ENCODE peak calls at places on chromosomes 4 and X, in nine cellular contexts. One of them, this sample, is unnamed.

GRCh38 chrX:68699960-68700746 is 52.7 kb downstream of the STARD8 start:
- DNase-seq in GM04504: peak; percentile 11
- DNase-seq in head of caudate nucleus: no peak
- DNase-seq in stimulated activated CD8-positive, alpha-beta memory T cell treated with anti-CD3 and anti-CD28 coated beads, Interleukin-15, amount 100 ng/mL, for 24 hours: no peak
- DNase-seq in activated CD4-positive, CD25-positive, alpha-beta regulatory T cell treated with anti-CD3 and anti-CD28 coated beads, Interleukin-2, amount 50 U/mL, for 72 hours: no peak
- DNase-seq in HFFc6: peak; percentile 43
- DNase-seq in retinal pigment epithelial cell: no peak
- DNase-seq in iris pigment epithelial cell: no peak
- DNase-seq in activated CD8-positive, alpha-beta memory T cell treated with anti-CD3 and anti-CD28 coated beads for 48 hours: no peak
- DNase-seq in this sample: no peak

GRCh38 chrX:37423864-37424569 is 74.9 kb downstream of the PRRG1 start:
- DNase-seq in activated CD8-positive, alpha-beta memory T cell treated with anti-CD3 and anti-CD28 coated beads for 48 hours: no peak
- DNase-seq in iris pigment epithelial cell: peak; percentile 33
- DNase-seq in activated CD4-positive, CD25-positive, alpha-beta regulatory T cell treated with anti-CD3 and anti-CD28 coated beads, Interleukin-2, amount 50 U/mL, for 72 hours: no peak
- DNase-seq in stimulated activated CD8-positive, alpha-beta memory T cell treated with anti-CD3 and anti-CD28 coated beads, Interleukin-15, amount 100 ng/mL, for 24 hours: no peak
- DNase-seq in GM04504: no peak
- DNase-seq in HFFc6: peak; percentile 18
- DNase-seq in head of caudate nucleus: no peak
- DNase-seq in retinal pigment epithelial cell: peak; percentile 21
- DNase-seq in this sample: no peak

GRCh38 chr4:159193256-159193655 is 90.4 kb downstream of the RAPGEF2 start:
- DNase-seq in iris pigment epithelial cell: no peak
- DNase-seq in HFFc6: no peak
- DNase-seq in head of caudate nucleus: no peak
- DNase-seq in stimulated activated CD8-positive, alpha-beta memory T cell treated with anti-CD3 and anti-CD28 coated beads, Interleukin-15, amount 100 ng/mL, for 24 hours: no peak
- DNase-seq in activated CD4-positive, CD25-positive, alpha-beta regulatory T cell treated with anti-CD3 and anti-CD28 coated beads, Interleukin-2, amount 50 U/mL, for 72 hours: no peak
- DNase-seq in retinal pigment epithelial cell: no peak
- DNase-seq in activated CD8-positive, alpha-beta memory T cell treated with anti-CD3 and anti-CD28 coated beads for 48 hours: no peak
- DNase-seq in GM04504: no peak
- DNase-seq in this sample: no peak

GRCh38 chr4:20773144-20773997 is 73.1 kb downstream of the PACRGL start:
- DNase-seq in activated CD4-positive, CD25-positive, alpha-beta regulatory T cell treated with anti-CD3 and anti-CD28 coated beads, Interleukin-2, amount 50 U/mL, for 72 hours: no peak
- DNase-seq in HFFc6: peak; percentile 49
- DNase-seq in stimulated activated CD8-positive, alpha-beta memory T cell treated with anti-CD3 and anti-CD28 coated beads, Interleukin-15, amount 100 ng/mL, for 24 hours: no peak
- DNase-seq in GM04504: peak; percentile 24
- DNase-seq in retinal pigment epithelial cell: peak; percentile 13
- DNase-seq in activated CD8-positive, alpha-beta memory T cell treated with anti-CD3 and anti-CD28 coated beads for 48 hours: no peak
- DNase-seq in iris pigment epithelial cell: peak; percentile 77
- DNase-seq in head of caudate nucleus: no peak
- DNase-seq in this sample: no peak

GRCh38 chr4:53706422-53707032 is 115.2 kb upstream of the LNX1 start:
- DNase-seq in iris pigment epithelial cell: peak; percentile 68
- DNase-seq in activated CD8-positive, alpha-beta memory T cell treated with anti-CD3 and anti-CD28 coated beads for 48 hours: no peak
- DNase-seq in GM04504: no peak
- DNase-seq in retinal pigment epithelial cell: no peak
- DNase-seq in head of caudate nucleus: no peak
- DNase-seq in stimulated activated CD8-positive, alpha-beta memory T cell treated with anti-CD3 and anti-CD28 coated beads, Interleukin-15, amount 100 ng/mL, for 24 hours: no peak
- DNase-seq in HFFc6: peak; percentile 66
- DNase-seq in activated CD4-positive, CD25-positive, alpha-beta regulatory T cell treated with anti-CD3 and anti-CD28 coated beads, Interleukin-2, amount 50 U/mL, for 72 hours: no peak
- DNase-seq in this sample: no peak

GRCh38 chrX:124940536-124940935 is 379.1 kb upstream of the TEX13C start:
- DNase-seq in HFFc6: no peak
- DNase-seq in activated CD4-positive, CD25-positive, alpha-beta regulatory T cell treated with anti-CD3 and anti-CD28 coated beads, Interleukin-2, amount 50 U/mL, for 72 hours: no peak
- DNase-seq in retinal pigment epithelial cell: no peak
- DNase-seq in activated CD8-positive, alpha-beta memory T cell treated with anti-CD3 and anti-CD28 coated beads for 48 hours: no peak
- DNase-seq in GM04504: no peak
- DNase-seq in iris pigment epithelial cell: no peak
- DNase-seq in head of caudate nucleus: no peak
- DNase-seq in stimulated activated CD8-positive, alpha-beta memory T cell treated with anti-CD3 and anti-CD28 coated beads, Interleukin-15, amount 100 ng/mL, for 24 hours: no peak
- DNase-seq in this sample: no peak

GRCh38 chr4:70734168-70734954 is 12.6 kb downstream of the RUFY3 start:
- DNase-seq in activated CD8-positive, alpha-beta memory T cell treated with anti-CD3 and anti-CD28 coated beads for 48 hours: no peak
- DNase-seq in head of caudate nucleus: no peak
- DNase-seq in HFFc6: peak; percentile 58
- DNase-seq in iris pigment epithelial cell: peak; percentile 77
- DNase-seq in activated CD4-positive, CD25-positive, alpha-beta regulatory T cell treated with anti-CD3 and anti-CD28 coated beads, Interleukin-2, amount 50 U/mL, for 72 hours: no peak
- DNase-seq in stimulated activated CD8-positive, alpha-beta memory T cell treated with anti-CD3 and anti-CD28 coated beads, Interleukin-15, amount 100 ng/mL, for 24 hours: no peak
- DNase-seq in retinal pigment epithelial cell: peak; percentile 51
- DNase-seq in GM04504: no peak
- DNase-seq in this sample: no peak

GRCh38 chrX:140087865-140088264 is 122.5 kb upstream of the CXorf66 start:
- DNase-seq in head of caudate nucleus: peak; percentile 6
- DNase-seq in iris pigment epithelial cell: no peak
- DNase-seq in stimulated activated CD8-positive, alpha-beta memory T cell treated with anti-CD3 and anti-CD28 coated beads, Interleukin-15, amount 100 ng/mL, for 24 hours: no peak
- DNase-seq in activated CD4-positive, CD25-positive, alpha-beta regulatory T cell treated with anti-CD3 and anti-CD28 coated beads, Interleukin-2, amount 50 U/mL, for 72 hours: no peak
- DNase-seq in retinal pigment epithelial cell: no peak
- DNase-seq in activated CD8-positive, alpha-beta memory T cell treated with anti-CD3 and anti-CD28 coated beads for 48 hours: no peak
- DNase-seq in HFFc6: no peak
- DNase-seq in GM04504: no peak
- DNase-seq in this sample: no peak

GRCh38 chrX:153336128-153336894 is 2.4 kb downstream of the ZNF275 start:
- DNase-seq in activated CD4-positive, CD25-positive, alpha-beta regulatory T cell treated with anti-CD3 and anti-CD28 coated beads, Interleukin-2, amount 50 U/mL, for 72 hours: no peak
- DNase-seq in activated CD8-positive, alpha-beta memory T cell treated with anti-CD3 and anti-CD28 coated beads for 48 hours: no peak
- DNase-seq in GM04504: no peak
- DNase-seq in HFFc6: no peak
- DNase-seq in retinal pigment epithelial cell: no peak
- DNase-seq in stimulated activated CD8-positive, alpha-beta memory T cell treated with anti-CD3 and anti-CD28 coated beads, Interleukin-15, amount 100 ng/mL, for 24 hours: no peak
- DNase-seq in iris pigment epithelial cell: no peak
- DNase-seq in head of caudate nucleus: no peak
- DNase-seq in this sample: no peak

GRCh38 chr4:125283702-125284279 is 31.0 kb upstream of the FAT4 start:
- DNase-seq in activated CD4-positive, CD25-positive, alpha-beta regulatory T cell treated with anti-CD3 and anti-CD28 coated beads, Interleukin-2, amount 50 U/mL, for 72 hours: no peak
- DNase-seq in head of caudate nucleus: no peak
- DNase-seq in retinal pigment epithelial cell: no peak
- DNase-seq in GM04504: peak; percentile 8
- DNase-seq in HFFc6: peak; percentile 3
- DNase-seq in stimulated activated CD8-positive, alpha-beta memory T cell treated with anti-CD3 and anti-CD28 coated beads, Interleukin-15, amount 100 ng/mL, for 24 hours: no peak
- DNase-seq in activated CD8-positive, alpha-beta memory T cell treated with anti-CD3 and anti-CD28 coated beads for 48 hours: no peak
- DNase-seq in iris pigment epithelial cell: peak; percentile 51
- DNase-seq in this sample: no peak

GRCh38 chr4:99058228-99058627 is 30.4 kb downstream of the ADH5 start:
- DNase-seq in activated CD4-positive, CD25-positive, alpha-beta regulatory T cell treated with anti-CD3 and anti-CD28 coated beads, Interleukin-2, amount 50 U/mL, for 72 hours: no peak
- DNase-seq in head of caudate nucleus: no peak
- DNase-seq in retinal pigment epithelial cell: no peak
- DNase-seq in stimulated activated CD8-positive, alpha-beta memory T cell treated with anti-CD3 and anti-CD28 coated beads, Interleukin-15, amount 100 ng/mL, for 24 hours: no peak
- DNase-seq in iris pigment epithelial cell: no peak
- DNase-seq in GM04504: no peak
- DNase-seq in activated CD8-positive, alpha-beta memory T cell treated with anti-CD3 and anti-CD28 coated beads for 48 hours: no peak
- DNase-seq in HFFc6: no peak
- DNase-seq in this sample: no peak

GRCh38 chrX:148771440-148771839 is 271.0 kb downstream of the AFF2 start:
- DNase-seq in GM04504: no peak
- DNase-seq in activated CD4-positive, CD25-positive, alpha-beta regulatory T cell treated with anti-CD3 and anti-CD28 coated beads, Interleukin-2, amount 50 U/mL, for 72 hours: no peak
- DNase-seq in head of caudate nucleus: no peak
- DNase-seq in stimulated activated CD8-positive, alpha-beta memory T cell treated with anti-CD3 and anti-CD28 coated beads, Interleukin-15, amount 100 ng/mL, for 24 hours: no peak
- DNase-seq in iris pigment epithelial cell: no peak
- DNase-seq in retinal pigment epithelial cell: no peak
- DNase-seq in HFFc6: no peak
- DNase-seq in activated CD8-positive, alpha-beta memory T cell treated with anti-CD3 and anti-CD28 coated beads for 48 hours: no peak
- DNase-seq in this sample: no peak

GRCh38 chrX:54064564-54064963 is 20.3 kb upstream of the PHF8 start:
- DNase-seq in activated CD4-positive, CD25-positive, alpha-beta regulatory T cell treated with anti-CD3 and anti-CD28 coated beads, Interleukin-2, amount 50 U/mL, for 72 hours: no peak
- DNase-seq in activated CD8-positive, alpha-beta memory T cell treated with anti-CD3 and anti-CD28 coated beads for 48 hours: no peak
- DNase-seq in GM04504: no peak
- DNase-seq in head of caudate nucleus: no peak
- DNase-seq in HFFc6: no peak
- DNase-seq in iris pigment epithelial cell: no peak
- DNase-seq in retinal pigment epithelial cell: no peak
- DNase-seq in stimulated activated CD8-positive, alpha-beta memory T cell treated with anti-CD3 and anti-CD28 coated beads, Interleukin-15, amount 100 ng/mL, for 24 hours: no peak
- DNase-seq in this sample: no peak

GRCh38 chrX:153226344-153227190 is 47.5 kb downstream of the MAGEA1 start:
- DNase-seq in iris pigment epithelial cell: peak; percentile 88
- DNase-seq in stimulated activated CD8-positive, alpha-beta memory T cell treated with anti-CD3 and anti-CD28 coated beads, Interleukin-15, amount 100 ng/mL, for 24 hours: no peak
- DNase-seq in retinal pigment epithelial cell: peak; percentile 84
- DNase-seq in activated CD8-positive, alpha-beta memory T cell treated with anti-CD3 and anti-CD28 coated beads for 48 hours: no peak
- DNase-seq in head of caudate nucleus: no peak
- DNase-seq in HFFc6: peak; percentile 5
- DNase-seq in GM04504: no peak
- DNase-seq in activated CD4-positive, CD25-positive, alpha-beta regulatory T cell treated with anti-CD3 and anti-CD28 coated beads, Interleukin-2, amount 50 U/mL, for 72 hours: no peak
- DNase-seq in this sample: no peak

GRCh38 chr4:25915359-25915716 is 1.3 kb downstream of the SMIM20 start:
- DNase-seq in retinal pigment epithelial cell: no peak
- DNase-seq in activated CD8-positive, alpha-beta memory T cell treated with anti-CD3 and anti-CD28 coated beads for 48 hours: no peak
- DNase-seq in iris pigment epithelial cell: no peak
- DNase-seq in HFFc6: no peak
- DNase-seq in head of caudate nucleus: no peak
- DNase-seq in stimulated activated CD8-positive, alpha-beta memory T cell treated with anti-CD3 and anti-CD28 coated beads, Interleukin-15, amount 100 ng/mL, for 24 hours: no peak
- DNase-seq in activated CD4-positive, CD25-positive, alpha-beta regulatory T cell treated with anti-CD3 and anti-CD28 coated beads, Interleukin-2, amount 50 U/mL, for 72 hours: no peak
- DNase-seq in GM04504: no peak
- DNase-seq in this sample: no peak

GRCh38 chr4:127780598-127780997 is 1.5 kb upstream of the HSPA4L start:
- DNase-seq in head of caudate nucleus: no peak
- DNase-seq in HFFc6: no peak
- DNase-seq in GM04504: no peak
- DNase-seq in stimulated activated CD8-positive, alpha-beta memory T cell treated with anti-CD3 and anti-CD28 coated beads, Interleukin-15, amount 100 ng/mL, for 24 hours: no peak
- DNase-seq in activated CD8-positive, alpha-beta memory T cell treated with anti-CD3 and anti-CD28 coated beads for 48 hours: no peak
- DNase-seq in activated CD4-positive, CD25-positive, alpha-beta regulatory T cell treated with anti-CD3 and anti-CD28 coated beads, Interleukin-2, amount 50 U/mL, for 72 hours: no peak
- DNase-seq in retinal pigment epithelial cell: no peak
- DNase-seq in iris pigment epithelial cell: no peak
- DNase-seq in this sample: no peak

GRCh38 chrX:46446727-46447378 is 98.4 kb downstream of the ZNF674 start:
- DNase-seq in retinal pigment epithelial cell: peak; percentile 22
- DNase-seq in GM04504: peak; percentile 47
- DNase-seq in HFFc6: peak; percentile 50
- DNase-seq in activated CD4-positive, CD25-positive, alpha-beta regulatory T cell treated with anti-CD3 and anti-CD28 coated beads, Interleukin-2, amount 50 U/mL, for 72 hours: peak; percentile 78
- DNase-seq in iris pigment epithelial cell: peak; percentile 48
- DNase-seq in activated CD8-positive, alpha-beta memory T cell treated with anti-CD3 and anti-CD28 coated beads for 48 hours: peak; percentile 75
- DNase-seq in stimulated activated CD8-positive, alpha-beta memory T cell treated with anti-CD3 and anti-CD28 coated beads, Interleukin-15, amount 100 ng/mL, for 24 hours: peak; percentile 55
- DNase-seq in head of caudate nucleus: peak; percentile 82
- DNase-seq in this sample: no peak

GRCh38 chr4:155639674-155640529 is 26.7 kb upstream of the GUCY1A1 start:
- DNase-seq in retinal pigment epithelial cell: no peak
- DNase-seq in activated CD8-positive, alpha-beta memory T cell treated with anti-CD3 and anti-CD28 coated beads for 48 hours: no peak
- DNase-seq in activated CD4-positive, CD25-positive, alpha-beta regulatory T cell treated with anti-CD3 and anti-CD28 coated beads, Interleukin-2, amount 50 U/mL, for 72 hours: no peak
- DNase-seq in HFFc6: no peak
- DNase-seq in GM04504: no peak
- DNase-seq in stimulated activated CD8-positive, alpha-beta memory T cell treated with anti-CD3 and anti-CD28 coated beads, Interleukin-15, amount 100 ng/mL, for 24 hours: no peak
- DNase-seq in iris pigment epithelial cell: peak; percentile 21
- DNase-seq in head of caudate nucleus: no peak
- DNase-seq in this sample: no peak

GRCh38 chr4:186132577-186133277 is 28.2 kb downstream of the FAM149A start:
- DNase-seq in HFFc6: no peak
- DNase-seq in retinal pigment epithelial cell: peak; percentile 41
- DNase-seq in activated CD4-positive, CD25-positive, alpha-beta regulatory T cell treated with anti-CD3 and anti-CD28 coated beads, Interleukin-2, amount 50 U/mL, for 72 hours: no peak
- DNase-seq in activated CD8-positive, alpha-beta memory T cell treated with anti-CD3 and anti-CD28 coated beads for 48 hours: no peak
- DNase-seq in head of caudate nucleus: no peak
- DNase-seq in stimulated activated CD8-positive, alpha-beta memory T cell treated with anti-CD3 and anti-CD28 coated beads, Interleukin-15, amount 100 ng/mL, for 24 hours: no peak
- DNase-seq in GM04504: no peak
- DNase-seq in iris pigment epithelial cell: peak; percentile 63
- DNase-seq in this sample: no peak

GRCh38 chrX:23557070-23557469 is 110.2 kb upstream of the PRDX4 start:
- DNase-seq in activated CD4-positive, CD25-positive, alpha-beta regulatory T cell treated with anti-CD3 and anti-CD28 coated beads, Interleukin-2, amount 50 U/mL, for 72 hours: no peak
- DNase-seq in retinal pigment epithelial cell: no peak
- DNase-seq in HFFc6: no peak
- DNase-seq in GM04504: no peak
- DNase-seq in activated CD8-positive, alpha-beta memory T cell treated with anti-CD3 and anti-CD28 coated beads for 48 hours: no peak
- DNase-seq in iris pigment epithelial cell: peak; percentile 17
- DNase-seq in head of caudate nucleus: no peak
- DNase-seq in stimulated activated CD8-positive, alpha-beta memory T cell treated with anti-CD3 and anti-CD28 coated beads, Interleukin-15, amount 100 ng/mL, for 24 hours: no peak
- DNase-seq in this sample: no peak

GRCh38 chr4:139978692-139979091 is 175.3 kb downstream of the MAML3 start:
- DNase-seq in activated CD4-positive, CD25-positive, alpha-beta regulatory T cell treated with anti-CD3 and anti-CD28 coated beads, Interleukin-2, amount 50 U/mL, for 72 hours: no peak
- DNase-seq in HFFc6: no peak
- DNase-seq in activated CD8-positive, alpha-beta memory T cell treated with anti-CD3 and anti-CD28 coated beads for 48 hours: no peak
- DNase-seq in stimulated activated CD8-positive, alpha-beta memory T cell treated with anti-CD3 and anti-CD28 coated beads, Interleukin-15, amount 100 ng/mL, for 24 hours: no peak
- DNase-seq in GM04504: no peak
- DNase-seq in retinal pigment epithelial cell: no peak
- DNase-seq in iris pigment epithelial cell: no peak
- DNase-seq in head of caudate nucleus: no peak
- DNase-seq in this sample: no peak

GRCh38 chr4:128958194-128958593 is 135.1 kb downstream of the SCLT1 start:
- DNase-seq in GM04504: no peak
- DNase-seq in HFFc6: no peak
- DNase-seq in activated CD4-positive, CD25-positive, alpha-beta regulatory T cell treated with anti-CD3 and anti-CD28 coated beads, Interleukin-2, amount 50 U/mL, for 72 hours: no peak
- DNase-seq in iris pigment epithelial cell: peak; percentile 61
- DNase-seq in stimulated activated CD8-positive, alpha-beta memory T cell treated with anti-CD3 and anti-CD28 coated beads, Interleukin-15, amount 100 ng/mL, for 24 hours: no peak
- DNase-seq in head of caudate nucleus: no peak
- DNase-seq in activated CD8-positive, alpha-beta memory T cell treated with anti-CD3 and anti-CD28 coated beads for 48 hours: no peak
- DNase-seq in retinal pigment epithelial cell: no peak
- DNase-seq in this sample: no peak

GRCh38 chr4:43651991-43652390 is 759.5 kb downstream of the GRXCR1 start:
- DNase-seq in head of caudate nucleus: no peak
- DNase-seq in stimulated activated CD8-positive, alpha-beta memory T cell treated with anti-CD3 and anti-CD28 coated beads, Interleukin-15, amount 100 ng/mL, for 24 hours: no peak
- DNase-seq in retinal pigment epithelial cell: no peak
- DNase-seq in activated CD4-positive, CD25-positive, alpha-beta regulatory T cell treated with anti-CD3 and anti-CD28 coated beads, Interleukin-2, amount 50 U/mL, for 72 hours: no peak
- DNase-seq in GM04504: no peak
- DNase-seq in activated CD8-positive, alpha-beta memory T cell treated with anti-CD3 and anti-CD28 coated beads for 48 hours: no peak
- DNase-seq in iris pigment epithelial cell: no peak
- DNase-seq in HFFc6: no peak
- DNase-seq in this sample: no peak

GRCh38 chr4:88706574-88706973 is 8.9 kb upstream of the NAP1L5 start:
- DNase-seq in activated CD8-positive, alpha-beta memory T cell treated with anti-CD3 and anti-CD28 coated beads for 48 hours: no peak
- DNase-seq in GM04504: no peak
- DNase-seq in activated CD4-positive, CD25-positive, alpha-beta regulatory T cell treated with anti-CD3 and anti-CD28 coated beads, Interleukin-2, amount 50 U/mL, for 72 hours: no peak
- DNase-seq in iris pigment epithelial cell: peak; percentile 76
- DNase-seq in stimulated activated CD8-positive, alpha-beta memory T cell treated with anti-CD3 and anti-CD28 coated beads, Interleukin-15, amount 100 ng/mL, for 24 hours: no peak
- DNase-seq in HFFc6: peak; percentile 65
- DNase-seq in head of caudate nucleus: peak; percentile 16
- DNase-seq in retinal pigment epithelial cell: peak; percentile 29
- DNase-seq in this sample: no peak

GRCh38 chr4:55356991-55357461 is 11.0 kb downstream of the SRD5A3 start:
- DNase-seq in retinal pigment epithelial cell: no peak
- DNase-seq in activated CD4-positive, CD25-positive, alpha-beta regulatory T cell treated with anti-CD3 and anti-CD28 coated beads, Interleukin-2, amount 50 U/mL, for 72 hours: no peak
- DNase-seq in stimulated activated CD8-positive, alpha-beta memory T cell treated with anti-CD3 and anti-CD28 coated beads, Interleukin-15, amount 100 ng/mL, for 24 hours: no peak
- DNase-seq in iris pigment epithelial cell: peak; percentile 55
- DNase-seq in HFFc6: peak; percentile 33
- DNase-seq in head of caudate nucleus: no peak
- DNase-seq in activated CD8-positive, alpha-beta memory T cell treated with anti-CD3 and anti-CD28 coated beads for 48 hours: no peak
- DNase-seq in GM04504: no peak
- DNase-seq in this sample: no peak

GRCh38 chr4:110540606-110541440 is 64.9 kb downstream of the ENPEP start:
- DNase-seq in iris pigment epithelial cell: peak; percentile 93
- DNase-seq in GM04504: peak; percentile 68
- DNase-seq in HFFc6: peak; percentile 74
- DNase-seq in activated CD4-positive, CD25-positive, alpha-beta regulatory T cell treated with anti-CD3 and anti-CD28 coated beads, Interleukin-2, amount 50 U/mL, for 72 hours: no peak
- DNase-seq in retinal pigment epithelial cell: no peak
- DNase-seq in activated CD8-positive, alpha-beta memory T cell treated with anti-CD3 and anti-CD28 coated beads for 48 hours: no peak
- DNase-seq in stimulated activated CD8-positive, alpha-beta memory T cell treated with anti-CD3 and anti-CD28 coated beads, Interleukin-15, amount 100 ng/mL, for 24 hours: no peak
- DNase-seq in head of caudate nucleus: no peak
- DNase-seq in this sample: no peak

GRCh38 chr4:153402366-153402765 is 57.9 kb downstream of the MND1 start:
- DNase-seq in HFFc6: no peak
- DNase-seq in retinal pigment epithelial cell: peak; percentile 52
- DNase-seq in head of caudate nucleus: no peak
- DNase-seq in stimulated activated CD8-positive, alpha-beta memory T cell treated with anti-CD3 and anti-CD28 coated beads, Interleukin-15, amount 100 ng/mL, for 24 hours: no peak
- DNase-seq in activated CD4-positive, CD25-positive, alpha-beta regulatory T cell treated with anti-CD3 and anti-CD28 coated beads, Interleukin-2, amount 50 U/mL, for 72 hours: no peak
- DNase-seq in GM04504: no peak
- DNase-seq in iris pigment epithelial cell: peak; percentile 90
- DNase-seq in activated CD8-positive, alpha-beta memory T cell treated with anti-CD3 and anti-CD28 coated beads for 48 hours: no peak
- DNase-seq in this sample: no peak

GRCh38 chr4:139934786-139935330 is 219.1 kb downstream of the MAML3 start:
- DNase-seq in HFFc6: no peak
- DNase-seq in iris pigment epithelial cell: no peak
- DNase-seq in GM04504: no peak
- DNase-seq in activated CD8-positive, alpha-beta memory T cell treated with anti-CD3 and anti-CD28 coated beads for 48 hours: no peak
- DNase-seq in retinal pigment epithelial cell: no peak
- DNase-seq in head of caudate nucleus: no peak
- DNase-seq in stimulated activated CD8-positive, alpha-beta memory T cell treated with anti-CD3 and anti-CD28 coated beads, Interleukin-15, amount 100 ng/mL, for 24 hours: no peak
- DNase-seq in activated CD4-positive, CD25-positive, alpha-beta regulatory T cell treated with anti-CD3 and anti-CD28 coated beads, Interleukin-2, amount 50 U/mL, for 72 hours: no peak
- DNase-seq in this sample: no peak

GRCh38 chr4:8732092-8732491 is 139.5 kb downstream of the CPZ start:
- DNase-seq in activated CD4-positive, CD25-positive, alpha-beta regulatory T cell treated with anti-CD3 and anti-CD28 coated beads, Interleukin-2, amount 50 U/mL, for 72 hours: no peak
- DNase-seq in activated CD8-positive, alpha-beta memory T cell treated with anti-CD3 and anti-CD28 coated beads for 48 hours: no peak
- DNase-seq in head of caudate nucleus: no peak
- DNase-seq in GM04504: no peak
- DNase-seq in HFFc6: no peak
- DNase-seq in retinal pigment epithelial cell: no peak
- DNase-seq in stimulated activated CD8-positive, alpha-beta memory T cell treated with anti-CD3 and anti-CD28 coated beads, Interleukin-15, amount 100 ng/mL, for 24 hours: no peak
- DNase-seq in iris pigment epithelial cell: no peak
- DNase-seq in this sample: no peak

GRCh38 chr4:106058919-106059318 is 163.6 kb downstream of the NPNT start:
- DNase-seq in iris pigment epithelial cell: peak; percentile 24
- DNase-seq in GM04504: no peak
- DNase-seq in activated CD8-positive, alpha-beta memory T cell treated with anti-CD3 and anti-CD28 coated beads for 48 hours: no peak
- DNase-seq in stimulated activated CD8-positive, alpha-beta memory T cell treated with anti-CD3 and anti-CD28 coated beads, Interleukin-15, amount 100 ng/mL, for 24 hours: no peak
- DNase-seq in retinal pigment epithelial cell: no peak
- DNase-seq in activated CD4-positive, CD25-positive, alpha-beta regulatory T cell treated with anti-CD3 and anti-CD28 coated beads, Interleukin-2, amount 50 U/mL, for 72 hours: no peak
- DNase-seq in HFFc6: no peak
- DNase-seq in head of caudate nucleus: no peak
- DNase-seq in this sample: no peak

GRCh38 chr4:123750044-123750443 is 353.4 kb downstream of the SPRY1 start:
- DNase-seq in head of caudate nucleus: no peak
- DNase-seq in retinal pigment epithelial cell: peak; percentile 93
- DNase-seq in stimulated activated CD8-positive, alpha-beta memory T cell treated with anti-CD3 and anti-CD28 coated beads, Interleukin-15, amount 100 ng/mL, for 24 hours: no peak
- DNase-seq in HFFc6: no peak
- DNase-seq in activated CD4-positive, CD25-positive, alpha-beta regulatory T cell treated with anti-CD3 and anti-CD28 coated beads, Interleukin-2, amount 50 U/mL, for 72 hours: no peak
- DNase-seq in activated CD8-positive, alpha-beta memory T cell treated with anti-CD3 and anti-CD28 coated beads for 48 hours: no peak
- DNase-seq in GM04504: no peak
- DNase-seq in iris pigment epithelial cell: peak; percentile 44
- DNase-seq in this sample: no peak

This sample was measured in cortex of kidney.